ENCODE peak calls at places on chromosomes 2 and 18, in ten cellular contexts. J is foreskin fibroblast, C is AG04450, S is psoas muscle, A is breast epithelium, N is astrocyte of the spinal cord, G is left ventricle myocardium inferior, M is cardiac fibroblast, B is hepatocyte, D is transverse colon. I is an unnamed sample.

GRCh38 chr2:64866797-64867196 is 122.4 kb upstream of the SLC1A4 start:
- DNase-seq in J (peak), C (peak), S (peak), A (no peak), N (peak), G (no peak), M (peak), B (peak), D (peak), I (peak)

GRCh38 chr2:174063492-174064092 is 98.4 kb upstream of the SP3 start:
- DNase-seq in J (no peak), C (no peak), S (no peak), A (no peak), N (no peak), G (no peak), M (no peak), B (no peak), D (no peak), I (no peak)

GRCh38 chr2:69213201-69213600 is 173.8 kb downstream of the GFPT1 start:
- DNase-seq in J (no peak), C (no peak), S (no peak), A (no peak), N (no peak), G (no peak), M (no peak), B (no peak), D (no peak), I (no peak)

GRCh38 chr18:2402084-2402483 is 169.2 kb downstream of the METTL4 start:
- DNase-seq in J (no peak), C (peak), S (no peak), A (no peak), N (peak), G (no peak), M (no peak), B (no peak), D (no peak), I (peak)

GRCh38 chr2:204363513-204363912 is 181.8 kb upstream of the PARD3B start:
- DNase-seq in J (no peak), C (no peak), S (no peak), A (no peak), N (no peak), G (no peak), M (no peak), B (no peak), D (no peak), I (no peak)

GRCh38 chr2:102346381-102347130 is 9.0 kb upstream of the IL18R1 start:
- DNase-seq in J (no peak), C (no peak), S (no peak), A (no peak), N (no peak), G (no peak), M (no peak), B (no peak), D (no peak), I (no peak)

GRCh38 chr2:205769494-205769848 is 87.2 kb downstream of the NRP2 start:
- DNase-seq in J (peak), C (peak), S (no peak), A (no peak), N (peak), G (no peak), M (peak), B (no peak), D (no peak), I (peak)

GRCh38 chr2:231318954-231319353 is 76.6 kb upstream of the B3GNT7 start:
- DNase-seq in J (no peak), C (no peak), S (no peak), A (no peak), N (no peak), G (no peak), M (no peak), B (no peak), D (no peak), I (no peak)

GRCh38 chr2:15748736-15749323 is 157.2 kb downstream of the DDX1 start:
- DNase-seq in J (no peak), C (no peak), S (no peak), A (no peak), N (no peak), G (no peak), M (peak), B (peak), D (peak), I (peak)

GRCh38 chr2:171158790-171159325 is 1.8 kb downstream of the TLK1 start:
- DNase-seq in J (no peak), C (no peak), S (no peak), A (no peak), N (no peak), G (no peak), M (no peak), B (no peak), D (no peak), I (no peak)

GRCh38 chr2:127535422-127535901 is at the start of gene MYO7B:
- DNase-seq in J (no peak), C (no peak), S (no peak), A (no peak), N (no peak), G (no peak), M (no peak), B (peak), D (peak), I (no peak)

GRCh38 chr2:212940816-212941215 is 210.6 kb downstream of the IKZF2 start:
- DNase-seq in J (no peak), C (peak), S (no peak), A (peak), N (peak), G (peak), M (peak), B (peak), D (peak), I (peak)

GRCh38 chr2:207385903-207386302 is 143.9 kb upstream of the CREB1 start:
- DNase-seq in J (peak), C (peak), S (no peak), A (no peak), N (peak), G (no peak), M (peak), B (no peak), D (no peak), I (peak)

GRCh38 chr18:10062292-10062940 is 148.6 kb downstream of the VAPA start:
- DNase-seq in J (no peak), C (no peak), S (no peak), A (no peak), N (peak), G (no peak), M (no peak), B (no peak), D (no peak), I (peak)

GRCh38 chr2:143261986-143262784 is 133.0 kb downstream of the ARHGAP15 start:
- DNase-seq in J (no peak), C (no peak), S (no peak), A (no peak), N (no peak), G (peak), M (peak), B (peak), D (peak), I (peak)

GRCh38 chr18:77250501-77250925 is 865 bp downstream of the GALR1 start:
- DNase-seq in J (no peak), C (no peak), S (no peak), A (no peak), N (no peak), G (no peak), M (no peak), B (no peak), D (no peak), I (no peak)

GRCh38 chr18:45167631-45168225 is 447.5 kb upstream of the SLC14A2 start:
- DNase-seq in J (peak), C (no peak), S (no peak), A (no peak), N (peak), G (no peak), M (peak), B (no peak), D (no peak), I (peak)

GRCh38 chr18:22195052-22195451 is 25.7 kb downstream of the GATA6 start:
- DNase-seq in J (no peak), C (no peak), S (no peak), A (no peak), N (no peak), G (no peak), M (no peak), B (no peak), D (no peak), I (no peak)

GRCh38 chr18:22200611-22201225 is 31.3 kb downstream of the GATA6 start:
- DNase-seq in J (no peak), C (no peak), S (no peak), A (no peak), N (no peak), G (no peak), M (no peak), B (no peak), D (no peak), I (no peak)

GRCh38 chr18:22198163-22198562 is 28.8 kb downstream of the GATA6 start:
- DNase-seq in J (no peak), C (no peak), S (no peak), A (no peak), N (no peak), G (no peak), M (no peak), B (no peak), D (no peak), I (no peak)

GRCh38 chr18:22199005-22199404 is 29.6 kb downstream of the GATA6 start:
- DNase-seq in J (no peak), C (no peak), S (no peak), A (no peak), N (no peak), G (no peak), M (no peak), B (no peak), D (no peak), I (no peak)

GRCh38 chr18:22197668-22198067 is 28.3 kb downstream of the GATA6 start:
- DNase-seq in J (no peak), C (no peak), S (no peak), A (no peak), N (no peak), G (no peak), M (no peak), B (no peak), D (no peak), I (no peak)
- H3K4me3 ChIP-seq in J (no peak), C (no peak), S (no peak), A (no peak), N (no peak), G (peak), M (no peak), B (no peak), D (no peak), I (no peak)

GRCh38 chr2:238879020-238879419 is 31.1 kb downstream of the TWIST2 start:
- DNase-seq in J (no peak), C (no peak), S (no peak), A (no peak), N (no peak), G (no peak), M (no peak), B (no peak), D (no peak), I (no peak)

GRCh38 chr2:238876232-238876630 is 28.3 kb downstream of the TWIST2 start:
- DNase-seq in J (no peak), C (no peak), S (no peak), A (no peak), N (no peak), G (no peak), M (no peak), B (no peak), D (no peak), I (no peak)

GRCh38 chr2:238879621-238880377 is 31.9 kb downstream of the TWIST2 start:
- DNase-seq in J (no peak), C (no peak), S (no peak), A (no peak), N (no peak), G (no peak), M (no peak), B (no peak), D (no peak), I (no peak)

GRCh38 chr2:238875531-238876231 is 27.8 kb downstream of the TWIST2 start:
- DNase-seq in J (no peak), C (no peak), S (no peak), A (no peak), N (no peak), G (no peak), M (no peak), B (no peak), D (no peak), I (no peak)

DNA sequence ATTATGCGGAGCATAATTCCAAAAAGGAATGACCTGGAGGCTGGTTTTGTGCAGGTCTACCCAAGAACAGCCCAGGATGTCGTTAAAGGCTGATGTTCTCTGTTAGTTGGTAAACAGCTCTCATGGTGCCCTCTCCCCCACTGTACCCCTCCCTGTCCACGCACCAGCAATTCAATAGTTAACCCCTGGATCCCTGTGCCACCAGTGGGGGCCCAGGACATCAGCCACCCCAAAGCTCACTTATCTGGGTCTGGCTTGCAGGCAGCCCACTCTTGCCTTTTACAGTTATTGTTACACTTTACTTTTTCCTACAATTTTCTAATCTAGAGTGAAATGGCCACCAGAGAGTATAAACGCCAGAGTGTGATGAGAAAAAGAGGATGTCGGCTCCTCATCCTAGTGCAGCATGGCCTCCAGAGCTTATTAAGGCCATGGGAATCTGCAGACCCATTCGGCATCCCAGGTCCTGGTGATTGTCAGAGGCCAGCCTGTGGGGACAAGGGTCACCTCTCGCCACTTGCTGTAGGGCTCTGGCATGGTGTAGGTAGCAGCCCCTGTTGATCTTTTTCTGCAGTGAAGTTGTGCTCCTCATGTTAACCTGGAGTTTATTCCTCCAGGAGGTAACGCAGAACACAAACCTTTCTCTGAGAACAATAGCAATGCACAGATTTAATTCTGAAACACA is 30.3 kb downstream of the TWIST2 start:
- DNase-seq in J (no peak), C (no peak), S (no peak), A (no peak), N (no peak), G (no peak), M (no peak), B (no peak), D (no peak), I (no peak)
- TF ChIP-seq CTCF in J (no peak), C (no peak), S (no peak), A (no peak), N (no peak), G (no peak), M (no peak), B (no peak), D (no peak), I (no peak)

GRCh38 chr2:86443601-86444000 is 2.4 kb downstream of the KDM3A start:
- DNase-seq in J (no peak), C (no peak), S (no peak), A (no peak), N (no peak), G (no peak), M (no peak), B (no peak), D (no peak), I (no peak)
- H3K4me3 ChIP-seq in J (no peak), C (no peak), S (peak), A (peak), N (no peak), G (peak), M (no peak), B (no peak), D (no peak), I (no peak)

DNA sequence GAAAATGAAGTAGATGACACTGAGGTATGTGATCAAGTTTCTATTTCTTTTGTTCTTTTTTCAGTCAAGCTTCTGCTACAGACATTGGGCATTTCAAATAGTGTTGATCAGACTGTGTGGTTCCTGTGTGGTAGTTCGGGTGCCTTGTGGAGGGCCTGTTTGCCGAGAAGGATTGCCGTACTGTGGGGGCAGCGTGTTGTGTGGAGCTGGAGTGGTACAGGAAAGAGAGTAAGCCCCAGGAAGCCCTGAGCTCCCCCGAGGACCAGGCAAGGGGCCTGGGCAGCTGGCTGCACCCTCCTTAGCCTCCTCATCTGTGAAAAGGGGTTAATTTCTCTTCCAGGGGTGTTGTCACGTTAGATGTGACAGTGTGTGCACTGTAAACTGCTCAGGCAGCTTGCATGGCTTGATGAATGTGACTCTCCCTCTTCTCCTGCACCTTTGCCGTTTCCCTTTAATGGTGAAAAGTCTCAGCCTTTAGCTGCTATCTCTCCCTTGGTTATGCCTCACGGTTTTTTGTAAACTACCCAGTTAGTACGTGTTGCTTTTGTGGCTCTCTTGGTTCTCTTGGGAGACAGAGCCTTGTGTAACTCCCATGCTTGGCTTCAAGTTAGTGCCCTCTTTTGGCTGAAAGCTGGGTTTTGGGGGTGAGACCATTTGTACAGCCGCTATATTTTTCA is 19.5 kb downstream of the C2orf74 start:
- DNase-seq in J (no peak), C (no peak), S (no peak), A (no peak), N (no peak), G (no peak), M (peak), B (no peak), D (no peak), I (peak)
- TF ChIP-seq CTCF in J (no peak), C (no peak), S (no peak), A (no peak), N (no peak), G (no peak), M (no peak), B (no peak), D (no peak), I (peak)

GRCh38 chr2:176131617-176132396 is 2.3 kb downstream of the HOXD8 start:
- DNase-seq in J (no peak), C (no peak), S (no peak), A (no peak), N (peak), G (no peak), M (no peak), B (no peak), D (no peak), I (no peak)

GRCh38 chr2:176129825-176130152 is 284 bp downstream of the HOXD8 start:
- DNase-seq in J (no peak), C (no peak), S (peak), A (no peak), N (no peak), G (no peak), M (no peak), B (no peak), D (peak), I (no peak)

GRCh38 chr2:176129013-176129796 is at the start of gene HOXD8:
- DNase-seq in J (peak), C (no peak), S (peak), A (no peak), N (peak), G (no peak), M (no peak), B (peak), D (peak), I (no peak)

GRCh38 chr2:176130917-176131616 is 1.6 kb downstream of the HOXD8 start:
- DNase-seq in J (no peak), C (no peak), S (no peak), A (no peak), N (no peak), G (no peak), M (no peak), B (no peak), D (no peak), I (no peak)

GRCh38 chr2:176130153-176130916 is 830 bp downstream of the HOXD8 start:
- DNase-seq in J (peak), C (no peak), S (peak), A (no peak), N (peak), G (no peak), M (no peak), B (peak), D (peak), I (no peak)
- H3K4me3 ChIP-seq in J (peak), C (no peak), S (peak), A (peak), N (peak), G (peak), M (no peak), B (peak), D (peak), I (no peak)

DNA sequence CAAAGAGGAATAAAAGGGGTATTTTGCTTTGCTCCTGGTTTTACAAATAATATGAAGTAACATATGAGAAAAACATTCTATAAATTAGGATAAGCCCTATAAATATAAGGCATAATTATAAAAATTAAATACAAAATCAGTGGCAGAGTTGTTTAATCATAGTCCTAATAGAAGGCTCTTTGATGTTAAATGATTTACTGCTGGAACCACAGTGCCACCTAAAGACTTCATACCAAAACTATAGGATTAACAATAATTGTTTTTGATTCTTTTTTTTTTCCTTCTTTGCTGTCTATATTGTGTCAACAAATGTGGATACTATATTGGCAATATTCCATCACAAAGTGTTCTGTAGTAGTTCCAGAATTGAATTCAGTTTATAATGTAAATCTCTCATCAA is 837.7 kb upstream of the SLC39A10 start:
- DNase-seq in J (no peak), C (no peak), S (no peak), A (no peak), N (no peak), G (no peak), M (peak), B (no peak), D (no peak), I (peak)
- TF ChIP-seq CTCF in J (no peak), C (no peak), S (no peak), A (no peak), N (no peak), G (no peak), M (no peak), B (peak), D (no peak), I (peak)

I was measured in choroid plexus epithelial cell.